ENCODE peak calls at places on chromosomes 2 and 18, in seven cellular contexts. One of them, this sample, is unnamed.

GRCh38 chr2:98582523-98582922 is 25.8 kb downstream of the COA5 start:
- DNase-seq in GM23248: no peak
- DNase-seq in AG09319: no peak
- DNase-seq in stimulated activated naive CD8-positive, alpha-beta T cell treated with anti-CD3 and anti-CD28 coated beads, Interleukin-15, amount 100 ng/mL, for 72 hours: no peak
- DNase-seq in endothelial cell: no peak
- DNase-seq in substantia nigra: no peak
- DNase-seq in AG09309: no peak
- DNase-seq in this sample: no peak

GRCh38 chr2:213065583-213066444 is 85.6 kb downstream of the IKZF2 start:
- DNase-seq in GM23248: peak
- DNase-seq in AG09319: peak
- DNase-seq in stimulated activated naive CD8-positive, alpha-beta T cell treated with anti-CD3 and anti-CD28 coated beads, Interleukin-15, amount 100 ng/mL, for 72 hours: no peak
- DNase-seq in endothelial cell: peak
- DNase-seq in substantia nigra: no peak
- DNase-seq in AG09309: peak
- DNase-seq in this sample: no peak

GRCh38 chr2:130828461-130828860 is 8.3 kb upstream of the ARHGEF4 start:
- DNase-seq in GM23248: no peak
- DNase-seq in AG09319: no peak
- DNase-seq in stimulated activated naive CD8-positive, alpha-beta T cell treated with anti-CD3 and anti-CD28 coated beads, Interleukin-15, amount 100 ng/mL, for 72 hours: no peak
- DNase-seq in endothelial cell: no peak
- DNase-seq in substantia nigra: no peak
- DNase-seq in AG09309: no peak
- DNase-seq in this sample: no peak

GRCh38 chr2:146579154-146579930 is 1265.5 kb upstream of the ACVR2A start:
- DNase-seq in GM23248: peak
- DNase-seq in AG09319: no peak
- DNase-seq in stimulated activated naive CD8-positive, alpha-beta T cell treated with anti-CD3 and anti-CD28 coated beads, Interleukin-15, amount 100 ng/mL, for 72 hours: no peak
- DNase-seq in endothelial cell: no peak
- DNase-seq in substantia nigra: no peak
- DNase-seq in AG09309: no peak
- DNase-seq in this sample: no peak

GRCh38 chr2:241598487-241598886 is 38.5 kb downstream of the THAP4 start:
- DNase-seq in GM23248: no peak
- DNase-seq in AG09319: no peak
- DNase-seq in stimulated activated naive CD8-positive, alpha-beta T cell treated with anti-CD3 and anti-CD28 coated beads, Interleukin-15, amount 100 ng/mL, for 72 hours: no peak
- DNase-seq in endothelial cell: no peak
- DNase-seq in substantia nigra: no peak
- DNase-seq in AG09309: no peak
- DNase-seq in this sample: no peak

GRCh38 chr2:86648696-86649095 is 25.0 kb upstream of the RNF103 start:
- DNase-seq in GM23248: no peak
- DNase-seq in AG09319: no peak
- DNase-seq in stimulated activated naive CD8-positive, alpha-beta T cell treated with anti-CD3 and anti-CD28 coated beads, Interleukin-15, amount 100 ng/mL, for 72 hours: no peak
- DNase-seq in endothelial cell: no peak
- DNase-seq in substantia nigra: no peak
- DNase-seq in AG09309: no peak
- DNase-seq in this sample: no peak

GRCh38 chr2:148814143-148814852 is 60.7 kb upstream of the KIF5C start:
- DNase-seq in GM23248: peak
- DNase-seq in AG09319: no peak
- DNase-seq in stimulated activated naive CD8-positive, alpha-beta T cell treated with anti-CD3 and anti-CD28 coated beads, Interleukin-15, amount 100 ng/mL, for 72 hours: no peak
- DNase-seq in endothelial cell: no peak
- DNase-seq in substantia nigra: no peak
- DNase-seq in AG09309: no peak
- DNase-seq in this sample: no peak

GRCh38 chr18:12838178-12838634 is 45.8 kb downstream of the PTPN2 start:
- DNase-seq in GM23248: peak
- DNase-seq in AG09319: peak
- DNase-seq in stimulated activated naive CD8-positive, alpha-beta T cell treated with anti-CD3 and anti-CD28 coated beads, Interleukin-15, amount 100 ng/mL, for 72 hours: no peak
- DNase-seq in endothelial cell: no peak
- DNase-seq in substantia nigra: no peak
- DNase-seq in AG09309: peak
- DNase-seq in this sample: no peak

GRCh38 chr2:30141136-30141535 is 5.7 kb upstream of the YPEL5 start:
- DNase-seq in GM23248: no peak
- DNase-seq in AG09319: no peak
- DNase-seq in stimulated activated naive CD8-positive, alpha-beta T cell treated with anti-CD3 and anti-CD28 coated beads, Interleukin-15, amount 100 ng/mL, for 72 hours: no peak
- DNase-seq in endothelial cell: no peak
- DNase-seq in substantia nigra: no peak
- DNase-seq in AG09309: no peak
- DNase-seq in this sample: no peak

GRCh38 chr18:10563886-10564285 is 38.1 kb downstream of the NAPG start:
- DNase-seq in GM23248: no peak
- DNase-seq in AG09319: no peak
- DNase-seq in stimulated activated naive CD8-positive, alpha-beta T cell treated with anti-CD3 and anti-CD28 coated beads, Interleukin-15, amount 100 ng/mL, for 72 hours: no peak
- DNase-seq in endothelial cell: no peak
- DNase-seq in substantia nigra: no peak
- DNase-seq in AG09309: no peak
- DNase-seq in this sample: no peak

GRCh38 chr18:24928479-24928878 is 423.5 kb downstream of the ZNF521 start:
- DNase-seq in GM23248: no peak
- DNase-seq in AG09319: no peak
- DNase-seq in stimulated activated naive CD8-positive, alpha-beta T cell treated with anti-CD3 and anti-CD28 coated beads, Interleukin-15, amount 100 ng/mL, for 72 hours: no peak
- DNase-seq in endothelial cell: no peak
- DNase-seq in substantia nigra: no peak
- DNase-seq in AG09309: no peak
- DNase-seq in this sample: no peak

GRCh38 chr2:18991177-18992168 is 366.9 kb downstream of the OSR1 start:
- DNase-seq in GM23248: peak
- DNase-seq in AG09319: peak
- DNase-seq in stimulated activated naive CD8-positive, alpha-beta T cell treated with anti-CD3 and anti-CD28 coated beads, Interleukin-15, amount 100 ng/mL, for 72 hours: no peak
- DNase-seq in endothelial cell: no peak
- DNase-seq in substantia nigra: no peak
- DNase-seq in AG09309: peak
- DNase-seq in this sample: no peak

GRCh38 chr2:217430916-217431576 is 571.2 kb upstream of the TNP1 start:
- DNase-seq in GM23248: peak
- DNase-seq in AG09319: no peak
- DNase-seq in stimulated activated naive CD8-positive, alpha-beta T cell treated with anti-CD3 and anti-CD28 coated beads, Interleukin-15, amount 100 ng/mL, for 72 hours: no peak
- DNase-seq in endothelial cell: no peak
- DNase-seq in substantia nigra: no peak
- DNase-seq in AG09309: no peak
- DNase-seq in this sample: no peak

GRCh38 chr2:136527560-136527959 is 237.8 kb upstream of the THSD7B start:
- DNase-seq in GM23248: peak
- DNase-seq in AG09319: no peak
- DNase-seq in stimulated activated naive CD8-positive, alpha-beta T cell treated with anti-CD3 and anti-CD28 coated beads, Interleukin-15, amount 100 ng/mL, for 72 hours: no peak
- DNase-seq in endothelial cell: peak
- DNase-seq in substantia nigra: no peak
- DNase-seq in AG09309: no peak
- DNase-seq in this sample: no peak

GRCh38 chr2:58428553-58429284 is 187.6 kb upstream of the FANCL start:
- DNase-seq in GM23248: peak
- DNase-seq in AG09319: no peak
- DNase-seq in stimulated activated naive CD8-positive, alpha-beta T cell treated with anti-CD3 and anti-CD28 coated beads, Interleukin-15, amount 100 ng/mL, for 72 hours: no peak
- DNase-seq in endothelial cell: peak
- DNase-seq in substantia nigra: no peak
- DNase-seq in AG09309: no peak
- DNase-seq in this sample: no peak

GRCh38 chr18:45962866-45963265 is 4.3 kb downstream of the EPG5 start:
- DNase-seq in GM23248: peak
- DNase-seq in AG09319: no peak
- DNase-seq in stimulated activated naive CD8-positive, alpha-beta T cell treated with anti-CD3 and anti-CD28 coated beads, Interleukin-15, amount 100 ng/mL, for 72 hours: no peak
- DNase-seq in endothelial cell: no peak
- DNase-seq in substantia nigra: no peak
- DNase-seq in AG09309: no peak
- DNase-seq in this sample: no peak

GRCh38 chr18:67408240-67408639 is 108.3 kb downstream of the DSEL start:
- DNase-seq in GM23248: peak
- DNase-seq in AG09319: no peak
- DNase-seq in stimulated activated naive CD8-positive, alpha-beta T cell treated with anti-CD3 and anti-CD28 coated beads, Interleukin-15, amount 100 ng/mL, for 72 hours: no peak
- DNase-seq in endothelial cell: no peak
- DNase-seq in substantia nigra: no peak
- DNase-seq in AG09309: no peak
- DNase-seq in this sample: no peak

GRCh38 chr2:127324635-127325034 is 30.7 kb upstream of the ERCC3 start:
- DNase-seq in GM23248: peak
- DNase-seq in AG09319: peak
- DNase-seq in stimulated activated naive CD8-positive, alpha-beta T cell treated with anti-CD3 and anti-CD28 coated beads, Interleukin-15, amount 100 ng/mL, for 72 hours: no peak
- DNase-seq in endothelial cell: no peak
- DNase-seq in substantia nigra: no peak
- DNase-seq in AG09309: peak
- DNase-seq in this sample: no peak

GRCh38 chr2:31440764-31441163 is 26.2 kb upstream of the XDH start:
- DNase-seq in GM23248: peak
- DNase-seq in AG09319: peak
- DNase-seq in stimulated activated naive CD8-positive, alpha-beta T cell treated with anti-CD3 and anti-CD28 coated beads, Interleukin-15, amount 100 ng/mL, for 72 hours: no peak
- DNase-seq in endothelial cell: no peak
- DNase-seq in substantia nigra: no peak
- DNase-seq in AG09309: peak
- DNase-seq in this sample: no peak

GRCh38 chr2:63984606-63985359 is 34.4 kb downstream of the VPS54 start:
- DNase-seq in GM23248: no peak
- DNase-seq in AG09319: no peak
- DNase-seq in stimulated activated naive CD8-positive, alpha-beta T cell treated with anti-CD3 and anti-CD28 coated beads, Interleukin-15, amount 100 ng/mL, for 72 hours: no peak
- DNase-seq in endothelial cell: no peak
- DNase-seq in substantia nigra: no peak
- DNase-seq in AG09309: no peak
- DNase-seq in this sample: no peak

GRCh38 chr18:9506046-9506792 is 30.9 kb downstream of the RALBP1 start:
- DNase-seq in GM23248: peak
- DNase-seq in AG09319: no peak
- DNase-seq in stimulated activated naive CD8-positive, alpha-beta T cell treated with anti-CD3 and anti-CD28 coated beads, Interleukin-15, amount 100 ng/mL, for 72 hours: no peak
- DNase-seq in endothelial cell: no peak
- DNase-seq in substantia nigra: no peak
- DNase-seq in AG09309: no peak
- DNase-seq in this sample: no peak

GRCh38 chr18:58631301-58631700 is 2.4 kb upstream of the ALPK2 start:
- DNase-seq in GM23248: no peak
- DNase-seq in AG09319: no peak
- DNase-seq in stimulated activated naive CD8-positive, alpha-beta T cell treated with anti-CD3 and anti-CD28 coated beads, Interleukin-15, amount 100 ng/mL, for 72 hours: no peak
- DNase-seq in endothelial cell: no peak
- DNase-seq in substantia nigra: no peak
- DNase-seq in AG09309: no peak
- DNase-seq in this sample: no peak

GRCh38 chr18:63518178-63519012 is 23.8 kb upstream of the SERPINB12 start:
- DNase-seq in GM23248: peak
- DNase-seq in AG09319: peak
- DNase-seq in stimulated activated naive CD8-positive, alpha-beta T cell treated with anti-CD3 and anti-CD28 coated beads, Interleukin-15, amount 100 ng/mL, for 72 hours: peak
- DNase-seq in endothelial cell: peak
- DNase-seq in substantia nigra: no peak
- DNase-seq in AG09309: peak
- DNase-seq in this sample: peak

GRCh38 chr2:2173633-2174032 is 157.4 kb downstream of the MYT1L start:
- DNase-seq in GM23248: no peak
- DNase-seq in AG09319: no peak
- DNase-seq in stimulated activated naive CD8-positive, alpha-beta T cell treated with anti-CD3 and anti-CD28 coated beads, Interleukin-15, amount 100 ng/mL, for 72 hours: no peak
- DNase-seq in endothelial cell: no peak
- DNase-seq in substantia nigra: no peak
- DNase-seq in AG09309: no peak
- DNase-seq in this sample: no peak

GRCh38 chr2:48048725-48049124 is 142.4 kb upstream of the FBXO11 start:
- DNase-seq in GM23248: no peak
- DNase-seq in AG09319: no peak
- DNase-seq in stimulated activated naive CD8-positive, alpha-beta T cell treated with anti-CD3 and anti-CD28 coated beads, Interleukin-15, amount 100 ng/mL, for 72 hours: no peak
- DNase-seq in endothelial cell: no peak
- DNase-seq in substantia nigra: no peak
- DNase-seq in AG09309: no peak
- DNase-seq in this sample: no peak

GRCh38 chr2:25481381-25482310 is 139.9 kb upstream of the DNMT3A start:
- DNase-seq in GM23248: peak
- DNase-seq in AG09319: no peak
- DNase-seq in stimulated activated naive CD8-positive, alpha-beta T cell treated with anti-CD3 and anti-CD28 coated beads, Interleukin-15, amount 100 ng/mL, for 72 hours: no peak
- DNase-seq in endothelial cell: no peak
- DNase-seq in substantia nigra: no peak
- DNase-seq in AG09309: no peak
- DNase-seq in this sample: no peak

GRCh38 chr2:1503471-1504310 is 90.4 kb downstream of the TPO start:
- DNase-seq in GM23248: no peak
- DNase-seq in AG09319: no peak
- DNase-seq in stimulated activated naive CD8-positive, alpha-beta T cell treated with anti-CD3 and anti-CD28 coated beads, Interleukin-15, amount 100 ng/mL, for 72 hours: no peak
- DNase-seq in endothelial cell: no peak
- DNase-seq in substantia nigra: no peak
- DNase-seq in AG09309: no peak
- DNase-seq in this sample: no peak

GRCh38 chr2:16113568-16114549 is 173.5 kb downstream of the MYCN start:
- DNase-seq in GM23248: no peak
- DNase-seq in AG09319: no peak
- DNase-seq in stimulated activated naive CD8-positive, alpha-beta T cell treated with anti-CD3 and anti-CD28 coated beads, Interleukin-15, amount 100 ng/mL, for 72 hours: no peak
- DNase-seq in endothelial cell: no peak
- DNase-seq in substantia nigra: no peak
- DNase-seq in AG09309: no peak
- DNase-seq in this sample: no peak

GRCh38 chr2:57465967-57466366 is 580.6 kb upstream of the VRK2 start:
- DNase-seq in GM23248: no peak
- DNase-seq in AG09319: no peak
- DNase-seq in stimulated activated naive CD8-positive, alpha-beta T cell treated with anti-CD3 and anti-CD28 coated beads, Interleukin-15, amount 100 ng/mL, for 72 hours: no peak
- DNase-seq in endothelial cell: no peak
- DNase-seq in substantia nigra: no peak
- DNase-seq in AG09309: no peak
- DNase-seq in this sample: no peak

GRCh38 chr2:54559593-54560145 is 103.5 kb downstream of the SPTBN1 start:
- DNase-seq in GM23248: peak
- DNase-seq in AG09319: peak
- DNase-seq in stimulated activated naive CD8-positive, alpha-beta T cell treated with anti-CD3 and anti-CD28 coated beads, Interleukin-15, amount 100 ng/mL, for 72 hours: no peak
- DNase-seq in endothelial cell: peak
- DNase-seq in substantia nigra: no peak
- DNase-seq in AG09309: peak
- DNase-seq in this sample: no peak

GRCh38 chr2:106201656-106202055 is 7.6 kb upstream of the UXS1 start:
- DNase-seq in GM23248: no peak
- DNase-seq in AG09319: no peak
- DNase-seq in stimulated activated naive CD8-positive, alpha-beta T cell treated with anti-CD3 and anti-CD28 coated beads, Interleukin-15, amount 100 ng/mL, for 72 hours: no peak
- DNase-seq in endothelial cell: no peak
- DNase-seq in substantia nigra: no peak
- DNase-seq in AG09309: no peak
- DNase-seq in this sample: no peak

GRCh38 chr2:27889774-27890145 is 427 bp downstream of the RBKS start:
- DNase-seq in GM23248: peak
- DNase-seq in AG09319: no peak
- DNase-seq in stimulated activated naive CD8-positive, alpha-beta T cell treated with anti-CD3 and anti-CD28 coated beads, Interleukin-15, amount 100 ng/mL, for 72 hours: no peak
- DNase-seq in endothelial cell: no peak
- DNase-seq in substantia nigra: no peak
- DNase-seq in AG09309: no peak
- DNase-seq in this sample: no peak

GRCh38 chr18:3649559-3650426 is 199.8 kb downstream of the TGIF1 start:
- DNase-seq in GM23248: peak
- DNase-seq in AG09319: peak
- DNase-seq in stimulated activated naive CD8-positive, alpha-beta T cell treated with anti-CD3 and anti-CD28 coated beads, Interleukin-15, amount 100 ng/mL, for 72 hours: no peak
- DNase-seq in endothelial cell: no peak
- DNase-seq in substantia nigra: no peak
- DNase-seq in AG09309: peak
- DNase-seq in this sample: no peak

GRCh38 chr2:73082523-73083410 is 11.3 kb upstream of the SFXN5 start:
- DNase-seq in GM23248: no peak
- DNase-seq in AG09319: no peak
- DNase-seq in stimulated activated naive CD8-positive, alpha-beta T cell treated with anti-CD3 and anti-CD28 coated beads, Interleukin-15, amount 100 ng/mL, for 72 hours: no peak
- DNase-seq in endothelial cell: no peak
- DNase-seq in substantia nigra: no peak
- DNase-seq in AG09309: no peak
- DNase-seq in this sample: no peak

GRCh38 chr2:1645761-1646476 is 98.4 kb downstream of the PXDN start:
- DNase-seq in GM23248: no peak
- DNase-seq in AG09319: no peak
- DNase-seq in stimulated activated naive CD8-positive, alpha-beta T cell treated with anti-CD3 and anti-CD28 coated beads, Interleukin-15, amount 100 ng/mL, for 72 hours: no peak
- DNase-seq in endothelial cell: no peak
- DNase-seq in substantia nigra: no peak
- DNase-seq in AG09309: no peak
- DNase-seq in this sample: no peak

GRCh38 chr2:114006460-114006859 is 116.6 kb downstream of the ACTR3 start:
- DNase-seq in GM23248: no peak
- DNase-seq in AG09319: no peak
- DNase-seq in stimulated activated naive CD8-positive, alpha-beta T cell treated with anti-CD3 and anti-CD28 coated beads, Interleukin-15, amount 100 ng/mL, for 72 hours: no peak
- DNase-seq in endothelial cell: no peak
- DNase-seq in substantia nigra: no peak
- DNase-seq in AG09309: no peak
- DNase-seq in this sample: no peak

GRCh38 chr2:16123421-16123820 is 183.1 kb downstream of the MYCN start:
- DNase-seq in GM23248: no peak
- DNase-seq in AG09319: no peak
- DNase-seq in stimulated activated naive CD8-positive, alpha-beta T cell treated with anti-CD3 and anti-CD28 coated beads, Interleukin-15, amount 100 ng/mL, for 72 hours: no peak
- DNase-seq in endothelial cell: no peak
- DNase-seq in substantia nigra: no peak
- DNase-seq in AG09309: no peak
- DNase-seq in this sample: no peak

This sample was measured in GM19239.